ENCODE peak calls at places on chromosome 17, in seven cellular contexts. One of them, this sample, is unnamed.

GRCh38 chr17:77383613-77384608 is 243.1 kb downstream of the SEC14L1 start:
- DNase-seq in neuronal stem cell: no peak
- DNase-seq in H9: no peak
- DNase-seq in IMR-90: no peak
- DNase-seq in trophoblast cell: no peak
- DNase-seq in H1: no peak
- DNase-seq in mesenchymal stem cell: no peak
- DNase-seq in this sample: no peak

GRCh38 chr17:65531508-65532431 is 29.7 kb downstream of the AXIN2 start:
- DNase-seq in neuronal stem cell: no peak
- DNase-seq in H9: no peak
- DNase-seq in IMR-90: peak
- DNase-seq in trophoblast cell: peak
- DNase-seq in H1: no peak
- DNase-seq in mesenchymal stem cell: peak
- DNase-seq in this sample: peak

GRCh38 chr17:59901604-59902003 is 8.7 kb downstream of the RPS6KB1 start:
- DNase-seq in neuronal stem cell: no peak
- DNase-seq in H9: no peak
- DNase-seq in IMR-90: no peak
- DNase-seq in trophoblast cell: no peak
- DNase-seq in H1: no peak
- DNase-seq in mesenchymal stem cell: no peak
- DNase-seq in this sample: no peak

GRCh38 chr17:7120123-7120522 is 5.5 kb upstream of the ASGR2 start:
- DNase-seq in neuronal stem cell: no peak
- DNase-seq in H9: no peak
- DNase-seq in IMR-90: no peak
- DNase-seq in trophoblast cell: no peak
- DNase-seq in H1: no peak
- DNase-seq in mesenchymal stem cell: no peak
- DNase-seq in this sample: no peak

GRCh38 chr17:7593296-7593695 is 3.4 kb upstream of the SOX15 start:
- DNase-seq in neuronal stem cell: no peak
- DNase-seq in H9: no peak
- DNase-seq in IMR-90: no peak
- DNase-seq in trophoblast cell: no peak
- DNase-seq in H1: no peak
- DNase-seq in mesenchymal stem cell: no peak
- DNase-seq in this sample: no peak

GRCh38 chr17:14428640-14429029 is 127.8 kb downstream of the HS3ST3B1 start:
- DNase-seq in neuronal stem cell: no peak
- DNase-seq in H9: no peak
- DNase-seq in IMR-90: no peak
- DNase-seq in trophoblast cell: no peak
- DNase-seq in H1: no peak
- DNase-seq in mesenchymal stem cell: no peak
- DNase-seq in this sample: no peak

GRCh38 chr17:10311131-10311530 is 61.7 kb downstream of the MYH13 start:
- DNase-seq in neuronal stem cell: no peak
- DNase-seq in H9: no peak
- DNase-seq in IMR-90: no peak
- DNase-seq in trophoblast cell: no peak
- DNase-seq in H1: no peak
- DNase-seq in mesenchymal stem cell: no peak
- DNase-seq in this sample: no peak

GRCh38 chr17:44222112-44222869 is 2.8 kb upstream of the UBTF start:
- DNase-seq in neuronal stem cell: peak
- DNase-seq in H9: peak
- DNase-seq in IMR-90: peak
- DNase-seq in trophoblast cell: peak
- DNase-seq in H1: no peak
- DNase-seq in mesenchymal stem cell: peak
- DNase-seq in this sample: peak

GRCh38 chr17:7839890-7840260 is 5.9 kb downstream of the KDM6B start:
- DNase-seq in neuronal stem cell: no peak
- DNase-seq in H9: no peak
- DNase-seq in IMR-90: peak
- DNase-seq in trophoblast cell: no peak
- DNase-seq in H1: no peak
- DNase-seq in mesenchymal stem cell: peak
- DNase-seq in this sample: no peak

GRCh38 chr17:7383742-7384488 is 3.0 kb downstream of the TNK1 start:
- DNase-seq in neuronal stem cell: no peak
- DNase-seq in H9: peak
- DNase-seq in IMR-90: peak
- DNase-seq in trophoblast cell: peak
- DNase-seq in H1: no peak
- DNase-seq in mesenchymal stem cell: peak
- DNase-seq in this sample: peak

GRCh38 chr17:77352441-77352840 is 211.7 kb downstream of the SEC14L1 start:
- DNase-seq in neuronal stem cell: no peak
- DNase-seq in H9: no peak
- DNase-seq in IMR-90: no peak
- DNase-seq in trophoblast cell: no peak
- DNase-seq in H1: no peak
- DNase-seq in mesenchymal stem cell: no peak
- DNase-seq in this sample: no peak

GRCh38 chr17:48728232-48729231 is at the start of gene HOXB13:
- DNase-seq in neuronal stem cell: no peak
- DNase-seq in H9: peak
- DNase-seq in IMR-90: peak
- DNase-seq in trophoblast cell: peak
- DNase-seq in H1: no peak
- DNase-seq in mesenchymal stem cell: peak
- DNase-seq in this sample: peak

GRCh38 chr17:63665527-63666214 is 34.3 kb downstream of the LIMD2 start:
- DNase-seq in neuronal stem cell: no peak
- DNase-seq in H9: no peak
- DNase-seq in IMR-90: no peak
- DNase-seq in trophoblast cell: no peak
- DNase-seq in H1: no peak
- DNase-seq in mesenchymal stem cell: no peak
- DNase-seq in this sample: no peak

GRCh38 chr17:83118071-83118841 is 38.8 kb downstream of the METRNL start:
- DNase-seq in neuronal stem cell: no peak
- DNase-seq in H9: no peak
- DNase-seq in IMR-90: no peak
- DNase-seq in trophoblast cell: no peak
- DNase-seq in H1: no peak
- DNase-seq in mesenchymal stem cell: no peak
- DNase-seq in this sample: no peak

GRCh38 chr17:39845052-39845976 is 18.8 kb downstream of the IKZF3 start:
- DNase-seq in neuronal stem cell: no peak
- DNase-seq in H9: no peak
- DNase-seq in IMR-90: peak
- DNase-seq in trophoblast cell: no peak
- DNase-seq in H1: no peak
- DNase-seq in mesenchymal stem cell: no peak
- DNase-seq in this sample: no peak

GRCh38 chr17:40553694-40554534 is 11.4 kb downstream of the CCR7 start:
- DNase-seq in neuronal stem cell: no peak
- DNase-seq in H9: peak
- DNase-seq in IMR-90: peak
- DNase-seq in trophoblast cell: no peak
- DNase-seq in H1: no peak
- DNase-seq in mesenchymal stem cell: peak
- DNase-seq in this sample: no peak

GRCh38 chr17:55784666-55785065 is 33.8 kb downstream of the PCTP start:
- DNase-seq in neuronal stem cell: no peak
- DNase-seq in H9: no peak
- DNase-seq in IMR-90: no peak
- DNase-seq in trophoblast cell: no peak
- DNase-seq in H1: no peak
- DNase-seq in mesenchymal stem cell: no peak
- DNase-seq in this sample: no peak
- H2BK5ac ChIP-seq in neuronal stem cell: no peak
- H2BK5ac ChIP-seq in H9: no peak
- H2BK5ac ChIP-seq in IMR-90: no peak
- H2BK5ac ChIP-seq in trophoblast cell: no peak
- H2BK5ac ChIP-seq in H1: no peak
- H2BK5ac ChIP-seq in mesenchymal stem cell: no peak
- H2BK5ac ChIP-seq in this sample: no peak

DNA sequence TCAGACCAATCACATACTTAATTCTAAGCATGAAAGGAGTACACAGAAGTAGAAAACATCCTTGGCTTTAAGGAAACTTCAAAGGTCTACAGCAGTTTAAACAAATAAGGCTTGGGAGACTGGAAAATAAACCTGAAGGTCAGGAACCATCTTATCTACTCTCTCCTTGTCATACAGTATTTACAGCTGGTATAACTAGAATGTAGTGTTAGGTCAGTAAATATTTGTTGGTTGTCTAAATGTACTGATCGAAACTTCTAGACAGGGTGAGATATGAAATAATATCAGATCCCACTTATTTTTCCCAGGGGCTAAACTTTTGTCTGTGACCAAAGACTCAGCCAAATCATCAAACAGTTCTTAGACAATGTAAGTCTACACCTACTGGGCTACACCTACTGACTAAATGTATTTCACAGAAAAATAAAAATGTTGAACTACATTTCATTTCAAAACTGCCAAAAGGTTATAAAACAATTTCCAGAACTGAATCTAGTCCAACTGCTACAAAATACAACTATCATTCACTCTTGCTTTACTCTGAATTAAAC is 27.1 kb upstream of the TMEM97 start:
- DNase-seq in neuronal stem cell: no peak
- DNase-seq in H9: no peak
- DNase-seq in IMR-90: no peak
- DNase-seq in trophoblast cell: no peak
- DNase-seq in H1: no peak
- DNase-seq in mesenchymal stem cell: no peak
- DNase-seq in this sample: no peak
- H2AK5ac ChIP-seq in neuronal stem cell: no peak
- H2AK5ac ChIP-seq in H9: no peak
- H2AK5ac ChIP-seq in IMR-90: no peak
- H2AK5ac ChIP-seq in trophoblast cell: no peak
- H2AK5ac ChIP-seq in H1: no peak
- H2AK5ac ChIP-seq in mesenchymal stem cell: no peak
- H2AK5ac ChIP-seq in this sample: no peak

DNA sequence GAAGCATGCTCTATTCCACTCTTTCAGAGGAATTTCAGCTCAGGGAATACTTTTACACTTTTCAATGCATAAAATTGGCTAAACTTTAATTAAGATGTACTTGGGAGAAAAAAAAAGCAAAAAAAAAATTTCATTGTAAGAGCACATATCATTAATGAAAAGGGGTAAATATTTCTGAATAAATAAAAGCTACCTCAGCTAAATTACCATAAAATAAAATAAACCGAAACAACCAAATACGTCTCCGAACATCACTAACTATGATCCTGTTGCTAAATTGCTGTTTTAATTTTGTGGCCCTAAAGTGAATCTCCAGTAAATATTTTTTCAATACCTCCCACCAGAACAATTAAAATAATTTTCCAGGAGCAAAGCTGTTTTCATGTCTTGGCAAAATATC is 203.7 kb upstream of the KCNJ16 start:
- DNase-seq in neuronal stem cell: no peak
- DNase-seq in H9: no peak
- DNase-seq in IMR-90: no peak
- DNase-seq in trophoblast cell: no peak
- DNase-seq in H1: no peak
- DNase-seq in mesenchymal stem cell: no peak
- DNase-seq in this sample: no peak
- H3K18ac ChIP-seq in neuronal stem cell: no peak
- H3K18ac ChIP-seq in H9: no peak
- H3K18ac ChIP-seq in IMR-90: peak
- H3K18ac ChIP-seq in trophoblast cell: no peak
- H3K18ac ChIP-seq in H1: no peak
- H3K18ac ChIP-seq in mesenchymal stem cell: no peak
- H3K18ac ChIP-seq in this sample: no peak

DNA sequence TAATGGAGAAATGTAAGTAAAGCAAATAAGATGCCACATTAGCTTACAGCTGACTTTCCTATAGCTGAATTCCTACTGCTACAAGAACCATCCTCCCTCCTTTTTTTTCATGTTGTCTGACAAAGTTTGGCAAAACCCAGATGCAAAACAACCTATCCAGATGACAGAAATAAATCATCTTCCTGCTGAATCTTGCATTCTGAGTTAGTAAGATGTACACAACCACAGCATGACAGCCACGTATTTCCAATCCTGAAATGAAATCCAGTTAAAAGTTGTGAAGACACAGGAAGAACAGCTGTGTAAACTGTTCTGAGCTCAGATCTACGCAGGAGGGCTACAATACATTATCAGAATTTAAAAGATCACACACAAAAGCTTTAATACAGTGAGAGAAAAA is 5.1 kb upstream of the DHX33 start:
- DNase-seq in neuronal stem cell: no peak
- DNase-seq in H9: no peak
- DNase-seq in IMR-90: no peak
- DNase-seq in trophoblast cell: no peak
- DNase-seq in H1: no peak
- DNase-seq in mesenchymal stem cell: no peak
- DNase-seq in this sample: no peak
- H2BK5ac ChIP-seq in neuronal stem cell: no peak
- H2BK5ac ChIP-seq in H9: no peak
- H2BK5ac ChIP-seq in IMR-90: no peak
- H2BK5ac ChIP-seq in trophoblast cell: no peak
- H2BK5ac ChIP-seq in H1: no peak
- H2BK5ac ChIP-seq in mesenchymal stem cell: no peak
- H2BK5ac ChIP-seq in this sample: no peak

GRCh38 chr17:34114174-34114573 is 140.9 kb upstream of the CCL2 start:
- DNase-seq in neuronal stem cell: no peak
- DNase-seq in H9: no peak
- DNase-seq in IMR-90: no peak
- DNase-seq in trophoblast cell: no peak
- DNase-seq in H1: no peak
- DNase-seq in mesenchymal stem cell: no peak
- DNase-seq in this sample: no peak
- H2AK5ac ChIP-seq in neuronal stem cell: no peak
- H2AK5ac ChIP-seq in H9: no peak
- H2AK5ac ChIP-seq in IMR-90: no peak
- H2AK5ac ChIP-seq in trophoblast cell: no peak
- H2AK5ac ChIP-seq in H1: no peak
- H2AK5ac ChIP-seq in mesenchymal stem cell: no peak
- H2AK5ac ChIP-seq in this sample: no peak

GRCh38 chr17:69236464-69236863 is 7.8 kb upstream of the ABCA10 start:
- DNase-seq in neuronal stem cell: no peak
- DNase-seq in H9: no peak
- DNase-seq in IMR-90: no peak
- DNase-seq in trophoblast cell: no peak
- DNase-seq in H1: no peak
- DNase-seq in mesenchymal stem cell: no peak
- DNase-seq in this sample: no peak
- H3K18ac ChIP-seq in neuronal stem cell: no peak
- H3K18ac ChIP-seq in H9: no peak
- H3K18ac ChIP-seq in IMR-90: no peak
- H3K18ac ChIP-seq in trophoblast cell: no peak
- H3K18ac ChIP-seq in H1: no peak
- H3K18ac ChIP-seq in mesenchymal stem cell: no peak
- H3K18ac ChIP-seq in this sample: no peak

GRCh38 chr17:80917716-80918560 is 73.7 kb upstream of the CHMP6 start:
- DNase-seq in neuronal stem cell: no peak
- DNase-seq in H9: no peak
- DNase-seq in IMR-90: no peak
- DNase-seq in trophoblast cell: no peak
- DNase-seq in H1: no peak
- DNase-seq in mesenchymal stem cell: no peak
- DNase-seq in this sample: no peak
- H2BK5ac ChIP-seq in neuronal stem cell: no peak
- H2BK5ac ChIP-seq in H9: no peak
- H2BK5ac ChIP-seq in IMR-90: no peak
- H2BK5ac ChIP-seq in trophoblast cell: no peak
- H2BK5ac ChIP-seq in H1: no peak
- H2BK5ac ChIP-seq in mesenchymal stem cell: no peak
- H2BK5ac ChIP-seq in this sample: no peak